ENCODE peak calls at places on chromosomes 4 and X, in five cellular contexts. M is iris pigment epithelial cell, C is caudate nucleus, K is NCI-H748 treated with DMSO at 0.1 percent for 48 hours, A is posterior cingulate gyrus. L is an unnamed sample.

GRCh38 chr4:168765726-168766125 is 244.3 kb downstream of the CBR4 start:
- DNase-seq in M (peak; percentile 41), C (no peak), K (no peak), A (no peak), L (no peak)

GRCh38 chrX:138745215-138745614 is 33.7 kb upstream of the FGF13 start:
- DNase-seq in M (peak; percentile 66), C (no peak), K (no peak), A (no peak), L (peak; percentile 38)

GRCh38 chr4:187470061-187470460 is 525.5 kb upstream of the ZFP42 start:
- DNase-seq in M (no peak), C (no peak), K (no peak), A (no peak), L (no peak)

GRCh38 chr4:156977435-156978160 is 6.0 kb upstream of the PDGFC start:
- DNase-seq in M (peak; percentile 97), C (no peak), K (no peak), A (no peak), L (no peak)

GRCh38 chr4:8422327-8422726 is 18.2 kb downstream of the ACOX3 start:
- DNase-seq in M (no peak), C (no peak), K (no peak), A (no peak), L (no peak)

GRCh38 chrX:773292-774025 is 142.9 kb downstream of the SHOX start:
- DNase-seq in M (no peak), C (no peak), K (no peak), A (no peak), L (no peak)

GRCh38 chrX:1582686-1583437 is 8.5 kb upstream of the AKAP17A start:
- DNase-seq in M (peak; percentile 26), C (no peak), K (peak; percentile 0), A (no peak), L (no peak)

GRCh38 chrX:35150052-35150451 is 207.5 kb downstream of the FAM47B start:
- DNase-seq in M (no peak), C (no peak), K (no peak), A (no peak), L (no peak)

GRCh38 chrX:115560978-115561604 is at the start of gene PLS3:
- DNase-seq in M (peak; percentile 88), C (peak; percentile 55), K (peak; percentile 62), A (peak; percentile 76), L (peak; percentile 3)

GRCh38 chr4:7365472-7366179 is 69.1 kb downstream of the PSAPL1 start:
- DNase-seq in M (no peak), C (peak; percentile 66), K (peak; percentile 81), A (peak; percentile 85), L (no peak)

GRCh38 chr4:3808597-3808996 is 42.4 kb downstream of the ADRA2C start:
- DNase-seq in M (no peak), C (no peak), K (no peak), A (no peak), L (no peak)

GRCh38 chr4:110904435-110905050 is 281.7 kb upstream of the PITX2 start:
- DNase-seq in M (peak; percentile 41), C (no peak), K (peak; percentile 57), A (no peak), L (no peak)

GRCh38 chrX:1578511-1579173 is 12.8 kb upstream of the AKAP17A start:
- DNase-seq in M (no peak), C (no peak), K (no peak), A (no peak), L (no peak)

GRCh38 chrX:3820170-3820569 is 106.7 kb upstream of the PRKX start:
- DNase-seq in M (peak; percentile 88), C (no peak), K (no peak), A (no peak), L (no peak)

GRCh38 chr4:107736037-107736436 is 16.0 kb upstream of the PAPSS1 start:
- DNase-seq in M (no peak), C (no peak), K (no peak), A (no peak), L (no peak)

GRCh38 chrX:110569506-110569905 is 210.9 kb downstream of the RTL9 start:
- DNase-seq in M (peak; percentile 4), C (no peak), K (no peak), A (no peak), L (no peak)

GRCh38 chr4:23902203-23902602 is 12.4 kb upstream of the PPARGC1A start:
- DNase-seq in M (no peak), C (no peak), K (no peak), A (no peak), L (no peak)

GRCh38 chr4:2065106-2065930 is 6.2 kb downstream of the NAT8L start:
- DNase-seq in M (no peak), C (no peak), K (no peak), A (no peak), L (no peak)

GRCh38 chrX:9352683-9353430 is 112.0 kb upstream of the TBL1X start:
- DNase-seq in M (peak; percentile 66), C (no peak), K (no peak), A (peak; percentile 24), L (peak; percentile 58)

GRCh38 chr4:155944516-155944915 is 9.2 kb downstream of the CTSO start:
- DNase-seq in M (no peak), C (no peak), K (no peak), A (no peak), L (no peak)

GRCh38 chr4:19971829-19972228 is 279.9 kb upstream of the SLIT2 start:
- DNase-seq in M (peak; percentile 69), C (no peak), K (no peak), A (no peak), L (no peak)

GRCh38 chr4:174461438-174462106 is 60.7 kb downstream of the HPGD start:
- DNase-seq in M (peak; percentile 12), C (no peak), K (no peak), A (no peak), L (no peak)

GRCh38 chr4:101210331-101210730 is 137.0 kb downstream of the PPP3CA start:
- DNase-seq in M (no peak), C (no peak), K (no peak), A (no peak), L (no peak)

GRCh38 chr4:139175647-139176298 is 1.2 kb downstream of the ELF2 start:
- DNase-seq in M (no peak), C (no peak), K (no peak), A (no peak), L (no peak)

GRCh38 chr4:174523003-174523693 is 860 bp upstream of the HPGD start:
- DNase-seq in M (no peak), C (no peak), K (no peak), A (no peak), L (no peak)

GRCh38 chr4:82515705-82516104 is 46.1 kb downstream of the TMEM150C start:
- DNase-seq in M (peak; percentile 88), C (peak; percentile 22), K (no peak), A (peak; percentile 53), L (no peak)

GRCh38 chr4:84503495-84504437 is 4.7 kb upstream of the NKX6-1 start:
- DNase-seq in M (peak; percentile 75), C (no peak), K (peak; percentile 57), A (no peak), L (no peak)

GRCh38 chrX:17597836-17598434 is 139.4 kb upstream of the SCML1 start:
- DNase-seq in M (peak; percentile 11), C (peak; percentile 1), K (no peak), A (no peak), L (no peak)

GRCh38 chr4:113131146-113131545 is 81.7 kb downstream of the ANK2 start:
- DNase-seq in M (no peak), C (no peak), K (no peak), A (no peak), L (no peak)

GRCh38 chrX:9871871-9872270 is 85.6 kb downstream of the SHROOM2 start:
- DNase-seq in M (no peak), C (no peak), K (no peak), A (no peak), L (no peak)

GRCh38 chr4:95531141-95531540 is 17.6 kb downstream of the UNC5C start:
- DNase-seq in M (no peak), C (no peak), K (peak; percentile 49), A (no peak), L (no peak)